ENCODE peak calls at places on chromosomes 7 and 10, in five cellular contexts. One of them, this sample, is unnamed.

GRCh38 chr10:19929466-19930140 is 113.4 kb downstream of the PLXDC2 start:
- DNase-seq in astrocyte: peak
- DNase-seq in small intestine: peak
- DNase-seq in transverse colon: no peak
- DNase-seq in stomach: no peak
- DNase-seq in this sample: peak

GRCh38 chr7:25075459-25075858 is 49.6 kb downstream of the CYCS start:
- DNase-seq in small intestine: no peak
- DNase-seq in astrocyte: no peak
- DNase-seq in stomach: no peak
- DNase-seq in transverse colon: no peak
- DNase-seq in this sample: no peak

GRCh38 chr10:76231258-76231934 is 800.0 kb downstream of the LRMDA start:
- DNase-seq in astrocyte: no peak
- DNase-seq in stomach: no peak
- DNase-seq in small intestine: no peak
- DNase-seq in transverse colon: no peak
- DNase-seq in this sample: no peak

GRCh38 chr7:25455649-25456251 is 227.5 kb upstream of the NPVF start:
- DNase-seq in transverse colon: no peak
- DNase-seq in stomach: no peak
- DNase-seq in astrocyte: no peak
- DNase-seq in small intestine: no peak
- DNase-seq in this sample: no peak

GRCh38 chr7:49774459-49775064 is 1.1 kb downstream of the VWC2 start:
- DNase-seq in astrocyte: no peak
- DNase-seq in transverse colon: no peak
- DNase-seq in stomach: no peak
- DNase-seq in small intestine: no peak
- DNase-seq in this sample: no peak

GRCh38 chr7:77525231-77525630 is 11.9 kb upstream of the PTPN12 start:
- DNase-seq in astrocyte: peak
- DNase-seq in small intestine: no peak
- DNase-seq in transverse colon: no peak
- DNase-seq in stomach: no peak
- DNase-seq in this sample: no peak

GRCh38 chr10:90983940-90984549 is 63.2 kb upstream of the ANKRD1 start:
- DNase-seq in astrocyte: no peak
- DNase-seq in small intestine: no peak
- DNase-seq in stomach: no peak
- DNase-seq in transverse colon: no peak
- DNase-seq in this sample: no peak

GRCh38 chr10:109593686-109594085 is 329.6 kb downstream of the XPNPEP1 start:
- DNase-seq in stomach: no peak
- DNase-seq in transverse colon: no peak
- DNase-seq in astrocyte: no peak
- DNase-seq in small intestine: no peak
- DNase-seq in this sample: no peak

GRCh38 chr7:18666107-18666728 is 170.7 kb downstream of the HDAC9 start:
- DNase-seq in stomach: peak
- DNase-seq in transverse colon: peak
- DNase-seq in astrocyte: peak
- DNase-seq in small intestine: peak
- DNase-seq in this sample: peak

GRCh38 chr7:31788445-31788844 is 101.4 kb downstream of the PPP1R17 start:
- DNase-seq in transverse colon: no peak
- DNase-seq in astrocyte: peak
- DNase-seq in stomach: no peak
- DNase-seq in small intestine: no peak
- DNase-seq in this sample: no peak

GRCh38 chr10:15140640-15141039 is 27.9 kb downstream of the NMT2 start:
- DNase-seq in small intestine: no peak
- DNase-seq in stomach: no peak
- DNase-seq in astrocyte: no peak
- DNase-seq in transverse colon: no peak
- DNase-seq in this sample: no peak

GRCh38 chr7:17937506-17938115 is 2.7 kb downstream of the SNX13 start:
- DNase-seq in stomach: no peak
- DNase-seq in transverse colon: no peak
- DNase-seq in astrocyte: peak
- DNase-seq in small intestine: no peak
- DNase-seq in this sample: no peak

GRCh38 chr10:130146042-130146441 is 9.9 kb downstream of the GLRX3 start:
- DNase-seq in transverse colon: no peak
- DNase-seq in small intestine: no peak
- DNase-seq in astrocyte: no peak
- DNase-seq in stomach: no peak
- DNase-seq in this sample: no peak

GRCh38 chr7:20598479-20599419 is 16.7 kb upstream of the ABCB5 start:
- DNase-seq in astrocyte: peak
- DNase-seq in stomach: no peak
- DNase-seq in small intestine: peak
- DNase-seq in transverse colon: no peak
- DNase-seq in this sample: peak

GRCh38 chr7:157476201-157476600 is 139.4 kb downstream of the DNAJB6 start:
- DNase-seq in astrocyte: no peak
- DNase-seq in transverse colon: no peak
- DNase-seq in stomach: peak
- DNase-seq in small intestine: no peak
- DNase-seq in this sample: no peak

GRCh38 chr7:114979388-114979787 is 57.5 kb downstream of the MDFIC start:
- DNase-seq in astrocyte: peak
- DNase-seq in transverse colon: no peak
- DNase-seq in small intestine: no peak
- DNase-seq in stomach: peak
- DNase-seq in this sample: peak

GRCh38 chr10:49106451-49106850 is 8.9 kb downstream of the VSTM4 start:
- DNase-seq in small intestine: no peak
- DNase-seq in stomach: no peak
- DNase-seq in astrocyte: no peak
- DNase-seq in transverse colon: no peak
- DNase-seq in this sample: peak

GRCh38 chr7:1691601-1692499 is 21.8 kb downstream of the ELFN1 start:
- DNase-seq in transverse colon: no peak
- DNase-seq in small intestine: no peak
- DNase-seq in stomach: peak
- DNase-seq in astrocyte: peak
- DNase-seq in this sample: no peak

GRCh38 chr7:82625377-82625776 is 181.8 kb upstream of the CACNA2D1 start:
- DNase-seq in transverse colon: no peak
- DNase-seq in small intestine: peak
- DNase-seq in stomach: no peak
- DNase-seq in astrocyte: no peak
- DNase-seq in this sample: no peak

GRCh38 chr7:24574365-24574764 is 1.1 kb downstream of the PALS2 start:
- DNase-seq in small intestine: no peak
- DNase-seq in stomach: no peak
- DNase-seq in transverse colon: no peak
- DNase-seq in astrocyte: peak
- DNase-seq in this sample: peak

GRCh38 chr7:24728503-24729364 is 28.5 kb downstream of the GSDME start:
- DNase-seq in stomach: no peak
- DNase-seq in astrocyte: peak
- DNase-seq in small intestine: no peak
- DNase-seq in transverse colon: no peak
- DNase-seq in this sample: peak

GRCh38 chr7:111083423-111083822 is 7.5 kb upstream of the LRRN3 start:
- DNase-seq in transverse colon: no peak
- DNase-seq in small intestine: peak
- DNase-seq in stomach: no peak
- DNase-seq in astrocyte: peak
- DNase-seq in this sample: peak

GRCh38 chr7:52726986-52727385 is 308.4 kb upstream of the POM121L12 start:
- DNase-seq in astrocyte: no peak
- DNase-seq in stomach: no peak
- DNase-seq in small intestine: no peak
- DNase-seq in transverse colon: no peak
- DNase-seq in this sample: no peak

GRCh38 chr7:150324366-150324961 is 1.1 kb upstream of the ACTR3C start:
- DNase-seq in stomach: no peak
- DNase-seq in astrocyte: peak
- DNase-seq in small intestine: peak
- DNase-seq in transverse colon: no peak
- DNase-seq in this sample: no peak

GRCh38 chr7:98165827-98166667 is 45.2 kb upstream of the BHLHA15 start:
- DNase-seq in astrocyte: no peak
- DNase-seq in stomach: peak
- DNase-seq in small intestine: peak
- DNase-seq in transverse colon: peak
- DNase-seq in this sample: peak

GRCh38 chr10:126247454-126247975 is 140.8 kb downstream of the ADAM12 start:
- DNase-seq in transverse colon: peak
- DNase-seq in small intestine: peak
- DNase-seq in stomach: peak
- DNase-seq in astrocyte: peak
- DNase-seq in this sample: peak

GRCh38 chr7:136953386-136953785 is 84.9 kb downstream of the CHRM2 start:
- DNase-seq in transverse colon: no peak
- DNase-seq in small intestine: no peak
- DNase-seq in stomach: no peak
- DNase-seq in astrocyte: peak
- DNase-seq in this sample: peak

GRCh38 chr10:110558034-110558433 is 9.5 kb upstream of the SMC3 start:
- DNase-seq in small intestine: no peak
- DNase-seq in astrocyte: no peak
- DNase-seq in transverse colon: no peak
- DNase-seq in stomach: no peak
- DNase-seq in this sample: no peak

GRCh38 chr10:99975106-99975829 is 34.5 kb downstream of the DNMBP start:
- DNase-seq in astrocyte: no peak
- DNase-seq in small intestine: no peak
- DNase-seq in stomach: no peak
- DNase-seq in transverse colon: no peak
- DNase-seq in this sample: no peak

GRCh38 chr7:123131556-123132345 is 68.0 kb downstream of the SLC13A1 start:
- DNase-seq in transverse colon: no peak
- DNase-seq in stomach: no peak
- DNase-seq in small intestine: no peak
- DNase-seq in astrocyte: no peak
- DNase-seq in this sample: no peak

GRCh38 chr7:33981221-33981620 is 75.9 kb downstream of the BMPER start:
- DNase-seq in stomach: no peak
- DNase-seq in small intestine: no peak
- DNase-seq in transverse colon: no peak
- DNase-seq in astrocyte: no peak
- DNase-seq in this sample: no peak

GRCh38 chr10:14905890-14906289 is 27.2 kb downstream of the SUV39H2 start:
- DNase-seq in astrocyte: no peak
- DNase-seq in small intestine: no peak
- DNase-seq in stomach: no peak
- DNase-seq in transverse colon: no peak
- DNase-seq in this sample: no peak

GRCh38 chr10:43402176-43402575 is 6.8 kb downstream of the HNRNPF start:
- DNase-seq in small intestine: no peak
- DNase-seq in astrocyte: no peak
- DNase-seq in transverse colon: no peak
- DNase-seq in stomach: no peak
- DNase-seq in this sample: no peak
- H3K4me3 ChIP-seq in small intestine: no peak
- H3K4me3 ChIP-seq in astrocyte: no peak
- H3K4me3 ChIP-seq in transverse colon: no peak
- H3K4me3 ChIP-seq in stomach: no peak
- H3K4me3 ChIP-seq in this sample: no peak

GRCh38 chr10:98404571-98405396 is 10.2 kb downstream of the PYROXD2 start:
- DNase-seq in transverse colon: no peak
- DNase-seq in stomach: no peak
- DNase-seq in small intestine: no peak
- DNase-seq in astrocyte: peak
- DNase-seq in this sample: peak
- H3K4me3 ChIP-seq in transverse colon: no peak
- H3K4me3 ChIP-seq in stomach: no peak
- H3K4me3 ChIP-seq in small intestine: no peak
- H3K4me3 ChIP-seq in astrocyte: no peak
- H3K4me3 ChIP-seq in this sample: no peak

GRCh38 chr10:52523696-52524095 is 209.6 kb downstream of the DKK1 start:
- DNase-seq in astrocyte: no peak
- DNase-seq in stomach: no peak
- DNase-seq in small intestine: no peak
- DNase-seq in transverse colon: no peak
- DNase-seq in this sample: no peak

GRCh38 chr10:52526251-52526823 is 212.3 kb downstream of the DKK1 start:
- DNase-seq in stomach: no peak
- DNase-seq in transverse colon: no peak
- DNase-seq in small intestine: no peak
- DNase-seq in astrocyte: peak
- DNase-seq in this sample: peak

GRCh38 chr10:52525761-52526160 is 211.7 kb downstream of the DKK1 start:
- DNase-seq in astrocyte: peak
- DNase-seq in transverse colon: no peak
- DNase-seq in stomach: no peak
- DNase-seq in small intestine: no peak
- DNase-seq in this sample: peak
- H3K4me3 ChIP-seq in astrocyte: no peak
- H3K4me3 ChIP-seq in transverse colon: no peak
- H3K4me3 ChIP-seq in stomach: no peak
- H3K4me3 ChIP-seq in small intestine: no peak
- H3K4me3 ChIP-seq in this sample: no peak

GRCh38 chr10:88926484-88927249 is 25.9 kb downstream of the ACTA2 start:
- DNase-seq in astrocyte: peak
- DNase-seq in transverse colon: no peak
- DNase-seq in small intestine: no peak
- DNase-seq in stomach: no peak
- DNase-seq in this sample: peak
- H3K4me3 ChIP-seq in astrocyte: no peak
- H3K4me3 ChIP-seq in transverse colon: no peak
- H3K4me3 ChIP-seq in small intestine: no peak
- H3K4me3 ChIP-seq in stomach: no peak
- H3K4me3 ChIP-seq in this sample: peak

DNA sequence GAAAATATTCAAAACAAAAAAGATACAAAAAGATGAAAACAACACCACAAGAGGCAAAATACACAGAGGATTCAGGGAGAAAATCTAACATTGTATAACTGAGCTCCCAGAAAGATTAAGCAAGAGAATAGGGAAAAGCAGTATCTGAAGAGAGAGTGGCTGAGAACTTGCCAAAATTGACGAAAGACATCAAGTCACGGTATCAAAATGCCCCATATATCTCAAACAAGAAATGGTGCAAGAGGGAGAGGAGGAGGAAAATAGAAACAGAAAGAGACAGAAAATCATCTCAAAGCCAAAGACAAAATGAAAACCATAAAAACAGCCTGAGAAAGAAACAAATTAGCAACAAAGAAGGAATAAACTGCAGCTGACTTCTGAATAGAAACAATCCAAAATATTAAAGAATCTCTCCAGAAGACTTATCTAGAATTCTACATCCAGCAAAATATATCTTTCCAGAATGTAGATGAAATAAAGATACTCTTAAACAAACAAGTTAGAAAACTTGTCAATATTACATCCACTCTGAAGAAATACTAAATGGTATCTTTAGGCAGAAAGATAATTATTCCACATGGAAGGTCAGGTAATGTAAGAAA is 5.5 kb downstream of the USP6NL start:
- DNase-seq in stomach: no peak
- DNase-seq in astrocyte: no peak
- DNase-seq in transverse colon: no peak
- DNase-seq in small intestine: no peak
- DNase-seq in this sample: no peak
- H3K4me3 ChIP-seq in stomach: no peak
- H3K4me3 ChIP-seq in astrocyte: no peak
- H3K4me3 ChIP-seq in transverse colon: no peak
- H3K4me3 ChIP-seq in small intestine: no peak
- H3K4me3 ChIP-seq in this sample: no peak